ENCODE peak calls at places on chromosomes 2 and 18, in four cellular contexts. D is right lobe of liver, R is upper lobe of right lung, C is fibroblast of lung. O is an unnamed sample. For H3K4me1, the result is how much of the 10 kb centered on the place peaks cover.

GRCh38 chr2:145939949-145940348 is 1420.0 kb upstream of the ZEB2 start:
- DNase-seq in D (no peak), C (no peak), R (no peak), O (no peak)

GRCh38 chr2:65305899-65306298 is 78.3 kb downstream of the ACTR2 start:
- DNase-seq in D (no peak), R (no peak), C (no peak), O (no peak)

GRCh38 chr2:42601076-42601475 is 32.6 kb downstream of the MTA3 start:
- DNase-seq in D (no peak), R (no peak), C (peak), O (no peak)

GRCh38 chr18:7476386-7476785 is 90.7 kb upstream of the PTPRM start:
- DNase-seq in D (no peak), R (no peak), C (no peak), O (no peak)

GRCh38 chr2:183927367-183928355 is 670.7 kb upstream of the ZNF804A start:
- DNase-seq in R (no peak), D (no peak), C (peak), O (no peak)

GRCh38 chr2:95674186-95674585 is 82.4 kb downstream of the TRIM43 start:
- DNase-seq in R (no peak), D (no peak), C (no peak), O (no peak)

GRCh38 chr2:9473308-9473984 is 905 bp upstream of the IAH1 start:
- DNase-seq in R (peak), D (peak), C (no peak), O (no peak)

GRCh38 chr2:144508162-144508765 is 11.7 kb downstream of the ZEB2 start:
- DNase-seq in C (peak), R (no peak), D (no peak), O (no peak)

GRCh38 chr18:11124054-11124453 is 25.3 kb downstream of the PIEZO2 start:
- DNase-seq in D (no peak), R (no peak), C (no peak), O (no peak)

GRCh38 chr2:117330611-117331010 is 483.9 kb upstream of the DDX18 start:
- DNase-seq in R (no peak), C (no peak), D (no peak), O (no peak)

GRCh38 chr2:16104345-16105177 is 164.2 kb downstream of the MYCN start:
- DNase-seq in D (no peak), R (no peak), C (no peak), O (no peak)

GRCh38 chr2:79831919-79832318 is 319.1 kb downstream of the CTNNA2 start:
- DNase-seq in C (no peak), R (no peak), D (no peak), O (no peak)

GRCh38 chr2:201201371-201201770 is 18.4 kb downstream of the CASP10 start:
- DNase-seq in R (no peak), D (no peak), C (no peak), O (no peak)

GRCh38 chr2:224163573-224164307 is 124.7 kb upstream of the SERPINE2 start:
- DNase-seq in R (no peak), C (no peak), D (no peak), O (no peak)

GRCh38 chr18:33802955-33803354 is 224.9 kb downstream of the ASXL3 start:
- DNase-seq in R (no peak), C (no peak), D (no peak), O (no peak)

GRCh38 chr2:239177908-239178307 is 222.9 kb downstream of the HDAC4 start:
- DNase-seq in R (peak), D (no peak), C (no peak), O (peak)

GRCh38 chr18:24176727-24177416 is 38.0 kb downstream of the CABYR start:
- DNase-seq in D (peak), R (peak), C (peak), O (no peak)

GRCh38 chr2:27737676-27738348 is 33.7 kb upstream of the MRPL33 start:
- DNase-seq in R (no peak), C (peak), D (peak), O (no peak)

GRCh38 chr2:240024766-240025165 is 376 bp downstream of the NDUFA10 start:
- DNase-seq in R (no peak), D (no peak), C (no peak), O (no peak)

GRCh38 chr18:51946946-51947345 is 393.1 kb upstream of the DCC start:
- DNase-seq in D (no peak), C (no peak), R (no peak), O (no peak)

GRCh38 chr18:3603460-3604259 is 153.7 kb downstream of the TGIF1 start:
- DNase-seq in C (peak), R (no peak), D (no peak), O (no peak)

GRCh38 chr2:147451902-147452515 is 392.8 kb upstream of the ACVR2A start:
- DNase-seq in C (no peak), D (no peak), R (no peak), O (no peak)

GRCh38 chr2:206981739-206982336 is 42.5 kb downstream of the CPO start:
- DNase-seq in C (peak), R (peak), D (peak), O (peak)

GRCh38 chr18:63025251-63025710 is 294.3 kb downstream of the BCL2 start:
- DNase-seq in D (no peak), C (no peak), R (no peak), O (no peak)

GRCh38 chr2:1556776-1557466 is 143.7 kb downstream of the TPO start:
- DNase-seq in C (peak), D (no peak), R (no peak), O (no peak)

GRCh38 chr18:64330161-64330560 is 181.3 kb upstream of the LINC00305 start:
- DNase-seq in C (no peak), R (no peak), D (no peak), O (no peak)

GRCh38 chr2:7951001-7951400 is 730.9 kb upstream of the ID2 start:
- DNase-seq in C (no peak), R (no peak), D (no peak), O (no peak)

GRCh38 chr18:22250591-22250996 is 81.2 kb downstream of the GATA6 start:
- DNase-seq in C (peak), R (no peak), D (no peak), O (no peak)

GRCh38 chr2:147019296-147019695 is 825.5 kb upstream of the ACVR2A start:
- DNase-seq in D (no peak), R (no peak), C (peak), O (no peak)

GRCh38 chr2:67919490-67919889 is 143.3 kb downstream of the C1D start:
- DNase-seq in R (no peak), C (no peak), D (no peak), O (no peak)

GRCh38 chr2:151078889-151079288 is 182.8 kb downstream of the RBM43 start:
- DNase-seq in D (no peak), C (no peak), R (no peak), O (no peak)

GRCh38 chr2:33555681-33556080 is 43.4 kb downstream of the FAM98A start:
- DNase-seq in C (no peak), D (no peak), R (no peak), O (no peak)

GRCh38 chr18:42365550-42365949 is 410.5 kb downstream of the PIK3C3 start:
- DNase-seq in D (no peak), R (no peak), C (no peak), O (no peak)

GRCh38 chr2:111122631-111123421 is 2.1 kb downstream of the BCL2L11 start:
- DNase-seq in R (peak), C (peak), D (peak), O (peak)

GRCh38 chr2:40360652-40361051 is 91.2 kb downstream of the SLC8A1 start:
- DNase-seq in R (no peak), C (no peak), D (no peak), O (no peak)

GRCh38 chr2:37377187-37377532 is 32.7 kb downstream of the QPCT start:
- DNase-seq in C (peak), D (no peak), R (no peak), O (no peak)

GRCh38 chr2:37379881-37380296 is 35.5 kb downstream of the QPCT start:
- DNase-seq in D (no peak), C (no peak), R (no peak), O (no peak)

GRCh38 chr2:37375721-37376399 is 31.4 kb downstream of the QPCT start:
- DNase-seq in R (no peak), D (no peak), C (no peak), O (no peak)

GRCh38 chr2:37376421-37377186 is 32.2 kb downstream of the QPCT start:
- DNase-seq in C (peak), R (no peak), D (no peak), O (peak)

DNA sequence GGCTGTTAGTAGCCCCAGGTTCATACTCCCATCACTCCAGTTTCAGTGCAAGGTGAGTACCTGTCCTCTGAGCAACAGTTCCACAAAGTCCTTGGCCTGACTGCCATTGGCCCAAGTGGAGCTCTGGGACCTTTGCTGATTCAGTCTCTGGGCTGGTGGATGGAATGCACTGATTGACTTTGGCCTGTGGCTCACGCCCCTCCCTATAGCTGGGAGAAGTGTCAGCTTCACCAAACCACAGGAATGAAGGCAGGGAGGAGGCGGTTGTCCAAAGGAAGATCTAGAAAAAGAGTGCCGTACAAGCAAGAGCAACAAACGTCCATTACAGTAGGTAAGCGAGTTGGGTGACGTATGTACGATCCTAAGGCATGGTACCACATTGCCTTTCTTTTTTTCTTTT is 34.0 kb downstream of the QPCT start:
- DNase-seq in R (no peak), C (peak), D (no peak), O (no peak)
- H3K4me1 ChIP-seq in R (under half), C (under half), D (under half), O (under half)

DNA sequence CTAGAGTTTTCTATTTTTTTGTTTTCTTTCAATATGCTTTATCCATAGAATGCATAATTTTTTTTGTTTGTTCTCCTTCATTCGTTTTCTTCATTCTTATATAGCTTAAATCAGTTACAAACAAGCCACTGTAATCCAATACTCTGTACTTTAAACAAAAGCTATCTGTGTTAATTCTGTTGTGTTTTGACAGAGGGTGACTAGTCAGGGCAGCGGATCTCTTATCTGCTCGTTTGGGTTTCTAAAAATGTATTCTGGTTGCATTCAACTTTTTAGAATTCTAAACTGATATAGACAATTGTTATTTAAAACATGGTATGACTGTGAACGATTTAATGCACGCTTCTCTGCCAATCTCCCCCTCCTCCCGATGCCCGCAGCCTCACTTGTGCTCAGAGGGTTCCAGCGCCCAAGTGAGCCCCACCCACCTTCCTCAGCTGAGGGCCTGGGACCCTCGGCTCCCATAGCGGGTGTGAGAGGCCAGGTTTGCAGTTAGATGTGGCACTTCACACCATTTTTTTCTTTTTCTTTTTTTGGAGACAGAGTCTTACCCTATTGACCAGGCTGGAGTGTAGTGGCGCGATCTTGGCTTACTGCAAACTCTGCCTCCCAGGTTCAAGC is 44.1 kb downstream of the NCK2 start:
- DNase-seq in C (peak), R (no peak), D (no peak), O (no peak)
- H3K4me1 ChIP-seq in C (under half), R (under half), D (under half), O (under half)

DNA sequence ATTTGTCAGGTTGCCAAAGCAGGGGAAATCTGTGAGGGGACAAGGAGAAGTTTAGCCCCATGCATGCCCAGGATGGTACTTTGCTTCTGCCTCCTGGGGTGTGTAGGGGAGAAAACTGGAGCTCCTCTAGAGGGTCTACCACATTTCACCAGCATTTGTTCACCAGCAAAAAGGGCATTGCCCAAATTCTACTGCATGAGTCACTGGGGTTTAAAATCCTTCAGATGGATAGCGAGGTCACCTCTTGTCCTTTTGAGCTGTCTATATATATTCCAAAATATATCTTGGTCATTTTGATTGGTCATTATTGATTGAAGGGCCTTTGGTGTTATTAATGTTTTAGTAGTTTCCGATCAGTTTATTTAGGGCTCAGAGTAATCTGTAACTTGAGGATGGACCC is 18.7 kb downstream of the FHOD3 start:
- DNase-seq in R (no peak), C (no peak), D (no peak), O (no peak)
- H3K4me1 ChIP-seq in R (under half), C (under half), D (under half), O (under half)

GRCh38 chr2:120258140-120258539 is 5.5 kb downstream of the RALB start:
- DNase-seq in D (no peak), R (no peak), C (no peak), O (no peak)

GRCh38 chr2:120261387-120262006 is 8.8 kb downstream of the RALB start:
- DNase-seq in C (no peak), R (no peak), D (no peak), O (no peak)

GRCh38 chr2:120262761-120263428 is 10.2 kb downstream of the RALB start:
- DNase-seq in C (no peak), D (no peak), R (no peak), O (no peak)

GRCh38 chr2:120262150-120262549 is 9.5 kb downstream of the RALB start:
- DNase-seq in R (no peak), D (no peak), C (no peak), O (no peak)

GRCh38 chr2:120260736-120261135 is 8.1 kb downstream of the RALB start:
- DNase-seq in D (no peak), C (no peak), R (no peak), O (no peak)
- H3K4me1 ChIP-seq in D (under half), C (under half), R (under half), O (under half)

GRCh38 chr2:134133622-134134312 is 120.1 kb upstream of the MGAT5 start:
- DNase-seq in C (no peak), D (no peak), R (no peak), O (no peak)

GRCh38 chr2:134134313-134134706 is 119.6 kb upstream of the MGAT5 start:
- DNase-seq in C (no peak), D (no peak), R (no peak), O (no peak)

GRCh38 chr2:134129900-134130537 is 123.9 kb upstream of the MGAT5 start:
- DNase-seq in R (no peak), C (no peak), D (no peak), O (no peak)

GRCh38 chr2:134132487-134132857 is 121.4 kb upstream of the MGAT5 start:
- DNase-seq in C (no peak), D (no peak), R (no peak), O (no peak)

DNA sequence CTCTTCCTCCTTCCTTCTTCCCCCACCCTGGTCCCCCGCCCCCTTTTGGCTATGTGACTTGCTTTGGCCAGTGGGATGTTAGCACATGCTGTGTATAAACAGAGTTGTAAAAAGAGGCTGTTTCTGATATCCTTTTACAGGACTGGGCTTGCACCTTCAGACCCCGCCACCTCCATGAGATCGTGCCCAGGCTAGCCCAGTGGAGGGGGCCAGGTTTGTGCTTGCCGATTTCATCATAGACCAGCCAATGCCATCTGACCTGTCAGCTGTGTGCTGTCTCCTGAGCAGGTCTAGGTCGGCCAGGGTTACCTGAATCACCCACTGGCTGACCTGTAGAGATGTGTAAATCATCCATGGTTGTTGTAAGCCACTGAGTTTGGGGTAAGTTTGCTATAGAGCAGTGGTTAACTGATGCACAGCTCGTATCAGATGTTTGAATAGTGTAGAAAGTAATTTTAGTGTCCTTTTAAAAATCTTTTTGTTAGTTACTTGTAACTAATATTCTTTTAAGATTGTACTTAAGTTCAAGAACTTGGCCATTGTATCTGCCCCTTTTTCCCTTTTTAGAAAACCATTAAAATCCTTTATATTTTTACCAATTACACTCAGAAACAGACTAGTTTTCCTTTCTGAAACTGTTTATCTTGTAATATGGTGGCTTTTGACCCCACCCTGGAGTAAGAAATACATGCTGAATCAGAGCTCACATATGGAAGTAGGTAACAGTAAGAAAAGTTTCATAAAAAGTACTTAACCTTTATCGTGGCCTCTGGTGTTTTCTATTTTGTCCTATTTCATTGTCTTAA is 122.0 kb upstream of the MGAT5 start:
- DNase-seq in C (peak), D (no peak), R (no peak), O (no peak)
- H3K4me1 ChIP-seq in C (under half), D (under half), R (under half), O (under half)

O was measured in suprapubic skin.